ENCODE peak calls at places on chromosome X, in six cellular contexts. One of them, this sample, is unnamed.

GRCh38 chrX:40108959-40109287 is 11.2 kb upstream of the BCOR start:
- DNase-seq in GM12891: no peak
- DNase-seq in K562: peak; percentile 79
- DNase-seq in GM12878: no peak
- DNase-seq in HepG2: no peak
- DNase-seq in H1: no peak
- DNase-seq in this sample: peak; percentile 46

GRCh38 chrX:45803383-45803921 is 602.8 kb upstream of the DIPK2B start:
- DNase-seq in GM12891: no peak
- DNase-seq in K562: no peak
- DNase-seq in GM12878: no peak
- DNase-seq in HepG2: no peak
- DNase-seq in H1: no peak
- DNase-seq in this sample: no peak

GRCh38 chrX:3345281-3346081 is 971 bp downstream of the MXRA5 start:
- DNase-seq in GM12891: no peak
- DNase-seq in K562: no peak
- DNase-seq in GM12878: no peak
- DNase-seq in HepG2: no peak
- DNase-seq in H1: no peak
- DNase-seq in this sample: no peak

GRCh38 chrX:2242980-2243379 is 257.8 kb downstream of the DHRSX start:
- DNase-seq in GM12891: no peak
- DNase-seq in K562: no peak
- DNase-seq in GM12878: no peak
- DNase-seq in HepG2: no peak
- DNase-seq in H1: no peak
- DNase-seq in this sample: no peak

GRCh38 chrX:2262679-2263055 is 238.1 kb downstream of the DHRSX start:
- DNase-seq in GM12891: no peak
- DNase-seq in K562: no peak
- DNase-seq in GM12878: no peak
- DNase-seq in HepG2: no peak
- DNase-seq in H1: no peak
- DNase-seq in this sample: no peak

GRCh38 chrX:23292979-23293651 is 41.5 kb upstream of the PTCHD1 start:
- DNase-seq in GM12891: no peak
- DNase-seq in K562: no peak
- DNase-seq in GM12878: no peak
- DNase-seq in HepG2: no peak
- DNase-seq in H1: no peak
- DNase-seq in this sample: no peak

GRCh38 chrX:72396117-72396516 is 90.4 kb upstream of the CITED1 start:
- DNase-seq in GM12891: no peak
- DNase-seq in K562: no peak
- DNase-seq in GM12878: no peak
- DNase-seq in HepG2: no peak
- DNase-seq in H1: no peak
- DNase-seq in this sample: no peak

GRCh38 chrX:41275661-41276609 is 58.0 kb upstream of the DDX3X start:
- DNase-seq in GM12891: peak; percentile 48
- DNase-seq in K562: peak; percentile 72
- DNase-seq in GM12878: no peak
- DNase-seq in HepG2: peak; percentile 21
- DNase-seq in H1: no peak
- DNase-seq in this sample: peak; percentile 64

GRCh38 chrX:150768132-150768485 is 74.9 kb downstream of the MTMR1 start:
- DNase-seq in GM12891: no peak
- DNase-seq in K562: no peak
- DNase-seq in GM12878: no peak
- DNase-seq in HepG2: no peak
- DNase-seq in H1: no peak
- DNase-seq in this sample: no peak

GRCh38 chrX:150753968-150754367 is 60.8 kb downstream of the MTMR1 start:
- DNase-seq in GM12891: no peak
- DNase-seq in K562: no peak
- DNase-seq in GM12878: no peak
- DNase-seq in HepG2: no peak
- DNase-seq in H1: no peak
- DNase-seq in this sample: no peak

GRCh38 chrX:65127804-65128203 is 151.6 kb upstream of the ZC4H2 start:
- DNase-seq in GM12891: no peak
- DNase-seq in K562: no peak
- DNase-seq in GM12878: no peak
- DNase-seq in HepG2: no peak
- DNase-seq in H1: no peak
- DNase-seq in this sample: no peak

GRCh38 chrX:30889147-30890125 is at the start of gene TAB3:
- DNase-seq in GM12891: peak; percentile 57
- DNase-seq in K562: peak; percentile 94
- DNase-seq in GM12878: peak; percentile 89
- DNase-seq in HepG2: peak; percentile 94
- DNase-seq in H1: peak; percentile 90
- DNase-seq in this sample: peak; percentile 27

GRCh38 chrX:44344194-44344593 is 722 bp upstream of the EFHC2 start:
- DNase-seq in GM12891: no peak
- DNase-seq in K562: peak; percentile 76
- DNase-seq in GM12878: no peak
- DNase-seq in HepG2: no peak
- DNase-seq in H1: no peak
- DNase-seq in this sample: no peak

GRCh38 chrX:1361275-1361674 is 24.7 kb downstream of the IL3RA start:
- DNase-seq in GM12891: no peak
- DNase-seq in K562: no peak
- DNase-seq in GM12878: no peak
- DNase-seq in HepG2: no peak
- DNase-seq in H1: no peak
- DNase-seq in this sample: no peak

DNA sequence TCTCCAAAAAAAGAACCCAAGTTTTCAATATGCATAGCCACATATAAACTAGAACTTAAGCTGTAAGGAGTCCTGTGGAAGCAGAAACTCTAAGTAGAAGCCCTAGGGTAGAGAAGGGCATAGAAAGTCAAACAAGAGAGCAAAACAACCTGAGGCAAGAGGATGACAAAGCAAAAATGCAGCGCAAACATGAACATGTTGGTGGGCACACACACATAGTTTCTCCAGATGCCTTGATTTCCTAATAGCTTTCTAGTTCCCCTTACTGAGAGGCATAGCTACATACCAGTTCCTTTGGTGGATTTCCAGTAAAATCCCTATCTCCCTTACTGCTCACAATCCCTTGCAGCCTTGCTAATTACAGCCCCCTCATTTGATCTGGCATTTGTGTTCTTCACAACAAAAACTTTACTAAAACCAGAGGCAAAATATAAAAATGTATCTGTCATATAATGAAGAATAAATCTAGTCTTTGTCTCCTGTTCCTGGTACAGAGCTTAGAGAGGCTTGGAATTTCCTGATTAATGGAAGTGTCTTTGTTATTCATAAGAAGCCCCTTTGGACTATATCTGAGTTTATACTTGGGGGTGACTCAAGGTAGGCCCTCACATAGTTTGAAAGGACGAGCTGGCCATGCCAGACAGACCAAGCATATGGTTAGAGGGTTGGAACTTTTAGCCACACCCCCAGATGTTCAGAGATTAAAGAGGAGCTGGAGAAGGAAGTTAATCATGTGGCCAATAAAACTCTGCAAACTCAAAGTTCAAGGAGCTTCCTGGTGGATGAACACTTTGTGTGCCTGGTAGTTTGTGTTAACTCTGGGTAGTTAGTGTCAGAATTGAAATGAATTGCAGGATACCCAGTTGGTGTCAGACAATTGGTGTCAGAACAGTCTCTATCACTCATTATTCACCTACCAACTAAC is 52.7 kb upstream of the ZCCHC13 start:
- DNase-seq in GM12891: no peak
- DNase-seq in K562: no peak
- DNase-seq in GM12878: no peak
- DNase-seq in HepG2: peak; percentile 80
- DNase-seq in H1: no peak
- DNase-seq in this sample: no peak
- TF ChIP-seq POLR2A in GM12891: no peak
- TF ChIP-seq POLR2A in K562: no peak
- TF ChIP-seq POLR2A in GM12878: no peak
- TF ChIP-seq POLR2A in HepG2: no peak
- TF ChIP-seq POLR2A in H1: no peak
- TF ChIP-seq POLR2A in this sample: no peak

DNA sequence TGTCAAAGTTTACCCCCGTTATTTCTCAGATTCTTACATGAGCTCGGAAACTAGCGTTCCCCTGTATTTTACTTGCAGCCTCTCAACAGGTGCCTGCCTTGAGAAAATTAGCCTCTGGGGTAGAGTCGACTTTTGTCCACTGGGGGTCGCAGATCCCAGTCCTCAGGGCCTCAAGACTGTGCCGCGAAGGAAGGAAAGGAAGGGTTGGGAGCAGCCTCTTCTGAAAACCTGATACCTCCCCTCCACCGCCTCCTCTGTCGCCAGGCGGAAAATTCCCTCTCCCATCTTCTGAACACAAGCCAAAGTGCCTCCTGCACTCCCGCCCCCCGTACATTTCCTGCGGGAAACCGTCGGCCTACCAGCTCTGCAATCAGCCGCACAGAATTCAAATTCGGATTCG is 44.4 kb upstream of the TMSB15B start:
- DNase-seq in GM12891: peak; percentile 17
- DNase-seq in K562: peak; percentile 37
- DNase-seq in GM12878: no peak
- DNase-seq in HepG2: no peak
- DNase-seq in H1: no peak
- DNase-seq in this sample: peak; percentile 30
- TF ChIP-seq TAF1 in GM12891: no peak
- TF ChIP-seq TAF1 in K562: no peak
- TF ChIP-seq TAF1 in GM12878: no peak
- TF ChIP-seq TAF1 in HepG2: no peak
- TF ChIP-seq TAF1 in H1: no peak
- TF ChIP-seq TAF1 in this sample: no peak

DNA sequence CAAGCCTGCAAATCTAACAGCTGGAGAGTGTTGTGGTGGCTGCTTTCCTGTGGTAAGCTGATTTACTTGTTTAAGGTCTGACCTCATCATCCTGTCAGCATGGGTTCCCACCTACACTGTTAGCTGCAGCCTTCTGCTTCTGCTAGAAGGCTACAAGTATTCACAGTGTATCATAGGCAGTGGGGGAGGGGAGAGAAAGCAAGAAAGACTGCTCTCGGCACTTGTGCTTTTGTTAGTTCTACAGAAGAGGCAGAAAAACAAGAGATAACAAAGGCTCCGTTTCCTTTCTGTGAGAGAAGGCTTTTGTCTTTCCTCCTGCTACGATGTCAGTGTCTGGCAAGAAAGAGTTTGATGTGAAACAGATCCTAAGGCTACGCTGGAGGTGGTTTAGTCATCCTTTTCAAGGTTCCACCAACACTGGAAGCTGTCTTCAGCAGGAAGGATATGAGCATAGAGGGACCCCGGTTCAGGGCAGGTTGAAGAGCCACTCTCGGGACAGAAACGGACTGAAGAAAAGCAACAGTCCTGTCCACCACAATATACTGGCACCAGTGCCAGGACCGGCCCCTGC is at the start of gene KLHL4:
- DNase-seq in GM12891: no peak
- DNase-seq in K562: peak; percentile 5
- DNase-seq in GM12878: no peak
- DNase-seq in HepG2: no peak
- DNase-seq in H1: peak; percentile 54
- DNase-seq in this sample: no peak
- TF ChIP-seq POLR2AphosphoS5 in GM12891: no peak
- TF ChIP-seq POLR2AphosphoS5 in K562: no peak
- TF ChIP-seq POLR2AphosphoS5 in GM12878: no peak
- TF ChIP-seq POLR2AphosphoS5 in HepG2: no peak
- TF ChIP-seq POLR2AphosphoS5 in H1: no peak
- TF ChIP-seq POLR2AphosphoS5 in this sample: no peak

DNA sequence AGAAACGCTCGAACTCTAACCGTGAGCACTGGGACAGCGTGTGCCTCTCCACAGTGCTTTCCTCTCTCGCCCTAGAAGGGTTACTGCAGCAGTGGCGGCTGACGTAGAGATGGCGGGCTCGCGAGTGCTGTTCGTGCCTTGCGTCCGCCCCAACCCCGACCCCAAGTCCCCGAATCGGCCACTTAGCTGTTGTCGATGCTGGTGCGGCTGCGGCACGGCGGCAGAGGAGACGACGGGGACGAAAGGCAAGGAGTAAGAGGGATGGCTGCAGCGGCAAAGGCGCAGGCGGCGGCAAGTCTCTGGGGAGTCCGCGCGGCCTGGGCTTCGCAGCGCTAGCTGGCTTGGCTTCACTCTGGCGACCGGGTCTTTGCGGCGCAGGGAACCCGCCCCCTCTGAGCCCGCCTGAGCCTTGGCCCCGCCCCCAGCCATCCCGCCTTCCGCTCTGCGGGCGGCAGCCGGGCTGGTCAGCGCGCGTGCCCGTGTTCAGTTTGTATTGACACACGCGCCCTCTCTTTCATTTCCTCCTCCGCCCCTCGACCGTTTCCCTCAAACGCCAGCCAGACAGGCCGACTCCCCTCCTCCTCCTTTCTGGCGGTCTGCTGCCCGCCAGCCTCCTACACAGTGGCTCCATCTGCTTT is at the start of gene SPIN4:
- DNase-seq in GM12891: peak; percentile 56
- DNase-seq in K562: peak; percentile 82
- DNase-seq in GM12878: peak; percentile 39
- DNase-seq in HepG2: peak; percentile 73
- DNase-seq in H1: peak; percentile 70
- DNase-seq in this sample: peak; percentile 53
- TF ChIP-seq POLR2A in GM12891: peak; percentile 34
- TF ChIP-seq POLR2A in K562: peak; percentile 75
- TF ChIP-seq POLR2A in GM12878: peak; percentile 88
- TF ChIP-seq POLR2A in HepG2: peak; percentile 76
- TF ChIP-seq POLR2A in H1: peak; percentile 58
- TF ChIP-seq POLR2A in this sample: peak; percentile 43

GRCh38 chrX:9875801-9876200 is 89.6 kb downstream of the SHROOM2 start:
- DNase-seq in GM12891: no peak
- DNase-seq in K562: no peak
- DNase-seq in GM12878: no peak
- DNase-seq in HepG2: no peak
- DNase-seq in H1: no peak
- DNase-seq in this sample: no peak
- TF ChIP-seq TAF1 in GM12891: no peak
- TF ChIP-seq TAF1 in K562: no peak
- TF ChIP-seq TAF1 in GM12878: no peak
- TF ChIP-seq TAF1 in HepG2: no peak
- TF ChIP-seq TAF1 in H1: no peak
- TF ChIP-seq TAF1 in this sample: no peak

DNA sequence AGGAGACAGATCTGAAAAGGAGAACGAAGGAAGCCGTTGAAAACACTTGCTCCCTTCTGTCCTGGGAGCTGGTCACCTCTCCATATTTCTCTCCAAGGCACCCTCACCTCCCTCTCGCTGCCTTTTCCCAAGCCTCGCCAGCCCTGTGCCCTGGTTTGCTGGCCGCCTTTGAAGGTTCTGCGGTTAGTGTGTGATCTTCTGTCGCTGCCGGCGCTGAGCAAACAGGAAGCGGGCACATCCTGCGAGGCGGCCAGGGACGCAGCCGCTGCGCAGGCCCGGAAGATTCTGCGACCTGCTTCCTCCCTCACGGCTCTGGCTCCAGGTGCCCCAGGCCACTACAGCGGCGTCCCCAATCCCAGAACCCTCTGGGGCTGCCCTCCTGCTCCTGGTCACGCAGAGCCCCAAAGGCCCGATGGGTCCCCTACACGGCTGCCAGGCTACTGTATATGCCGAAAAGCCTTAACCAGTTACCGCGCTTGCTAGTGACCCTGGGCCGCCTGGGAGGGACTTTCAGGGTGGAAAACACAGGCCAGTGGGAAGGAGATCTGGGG is 2.5 kb upstream of the SASH3 start:
- DNase-seq in GM12891: no peak
- DNase-seq in K562: no peak
- DNase-seq in GM12878: no peak
- DNase-seq in HepG2: peak; percentile 19
- DNase-seq in H1: no peak
- DNase-seq in this sample: peak; percentile 43
- TF ChIP-seq POLR2AphosphoS5 in GM12891: peak; percentile 60
- TF ChIP-seq POLR2AphosphoS5 in K562: no peak
- TF ChIP-seq POLR2AphosphoS5 in GM12878: peak; percentile 47
- TF ChIP-seq POLR2AphosphoS5 in HepG2: no peak
- TF ChIP-seq POLR2AphosphoS5 in H1: no peak
- TF ChIP-seq POLR2AphosphoS5 in this sample: peak; percentile 66